ENCODE peak calls at places on chromosomes 5 and 9, in four cellular contexts. D is mammary epithelial cell, S is left lobe of liver, I is T-cell. H is an unnamed sample.

GRCh38 chr9:127599550-127599891 is 12.6 kb upstream of the STXBP1 start:
- DNase-seq in S (no peak), D (no peak), I (no peak), H (no peak)

GRCh38 chr9:101063192-101063591 is 34.7 kb downstream of the PLPPR1 start:
- DNase-seq in S (no peak), D (no peak), I (no peak), H (no peak)

GRCh38 chr5:55919625-55920024 is 68.5 kb downstream of the IL31RA start:
- DNase-seq in I (no peak), D (no peak), S (no peak), H (no peak)

GRCh38 chr5:102801375-102801774 is 46.3 kb downstream of the PAM start:
- DNase-seq in D (no peak), S (no peak), I (peak; percentile 25), H (no peak)

GRCh38 chr5:178232124-178232919 is at the start of gene PHYKPL:
- DNase-seq in S (peak; percentile 79), D (peak; percentile 50), I (peak; percentile 52), H (no peak)

GRCh38 chr5:19001527-19001926 is 986.5 kb downstream of the CDH18 start:
- DNase-seq in D (no peak), I (no peak), S (no peak), H (no peak)

GRCh38 chr5:55914141-55914413 is 62.9 kb downstream of the IL31RA start:
- DNase-seq in D (no peak), S (no peak), I (no peak), H (no peak)

GRCh38 chr5:141349917-141350619 is at the start of gene PCDHGB1:
- DNase-seq in S (no peak), I (peak; percentile 15), D (peak; percentile 39), H (no peak)

GRCh38 chr9:9556865-9557803 is 1055.7 kb downstream of the PTPRD start:
- DNase-seq in D (no peak), I (no peak), S (no peak), H (no peak)

GRCh38 chr5:165360366-165361142 is 1855.1 kb downstream of the MAT2B start:
- DNase-seq in D (no peak), S (no peak), I (no peak), H (no peak)

GRCh38 chr9:131046581-131047202 is 37.7 kb downstream of the LAMC3 start:
- DNase-seq in D (peak; percentile 39), I (peak; percentile 66), S (peak; percentile 63), H (no peak)

GRCh38 chr5:68803881-68804319 is 289.9 kb upstream of the SLC30A5 start:
- DNase-seq in I (no peak), D (no peak), S (no peak), H (no peak)